ENCODE peak calls at places on chromosomes 13 and 19, in seven cellular contexts. P, R, O, Q, E, K and D are unnamed samples.

GRCh38 chr19:46704379-46705076 is 12.4 kb downstream of the PRKD2 start:
- DNase-seq in K (peak), E (peak), P (peak), O (no peak), Q (peak), R (peak), D (no peak)

GRCh38 chr19:41753936-41754529 is 1.3 kb upstream of the CEACAM6 start:
- DNase-seq in K (peak), Q (peak), P (peak), E (no peak), R (peak), O (peak), D (no peak)

GRCh38 chr19:58350001-58350801 is 3.1 kb downstream of the A1BG start:
- DNase-seq in P (peak), Q (no peak), R (no peak), O (no peak), K (no peak), E (no peak), D (no peak)

GRCh38 chr19:290539-291521 is at the start of gene PLPP2:
- DNase-seq in E (no peak), R (peak), K (no peak), O (no peak), Q (peak), P (peak), D (no peak)

GRCh38 chr19:10817291-10818038 is 18.5 kb downstream of the TMED1 start:
- DNase-seq in R (no peak), O (no peak), P (no peak), Q (no peak), K (peak), E (peak), D (no peak)

GRCh38 chr13:32116210-32116609 is 84.6 kb downstream of the FRY start:
- DNase-seq in R (no peak), E (no peak), O (peak), P (no peak), K (no peak), Q (no peak), D (no peak)

GRCh38 chr13:99013951-99014350 is 36.1 kb upstream of the DOCK9 start:
- DNase-seq in Q (no peak), P (no peak), R (no peak), O (no peak), K (no peak), E (no peak), D (no peak)

GRCh38 chr19:9219489-9219888 is at the start of gene OR7D4:
- DNase-seq in E (no peak), P (no peak), R (no peak), O (no peak), K (no peak), Q (no peak), D (no peak)

GRCh38 chr13:96091164-96091931 is 1.4 kb downstream of the HS6ST3 start:
- DNase-seq in P (peak), O (no peak), E (peak), K (no peak), Q (peak), R (no peak), D (no peak)

GRCh38 chr13:72205773-72206172 is 338.8 kb upstream of the DACH1 start:
- DNase-seq in Q (no peak), K (peak), E (no peak), R (no peak), O (no peak), P (no peak), D (peak)

GRCh38 chr19:58218899-58219298 is 9.8 kb upstream of the ZNF544 start:
- DNase-seq in E (no peak), K (peak), Q (peak), P (peak), R (no peak), O (no peak), D (no peak)

GRCh38 chr19:50638576-50638975 is 1.1 kb downstream of the SYT3 start:
- DNase-seq in P (no peak), E (no peak), Q (no peak), K (no peak), O (no peak), R (no peak), D (no peak)